ENCODE peak calls at places on chromosomes 2 and 18, in six cellular contexts. B, W, G, Z, F and Y are unnamed samples.

GRCh38 chr18:6561029-6561861 is 146.5 kb upstream of the L3MBTL4 start:
- DNase-seq in B (no peak), W (no peak), G (no peak), Z (no peak), F (peak; percentile 36), Y (peak; percentile 68)

GRCh38 chr2:2016912-2017311 is 272.6 kb upstream of the PXDN start:
- DNase-seq in B (no peak), W (no peak), G (no peak), Z (no peak), F (no peak), Y (no peak)

GRCh38 chr18:60684843-60685513 is 312.4 kb upstream of the MC4R start:
- DNase-seq in B (peak; percentile 2), W (no peak), G (peak; percentile 57), Z (no peak), F (no peak), Y (peak; percentile 37)

GRCh38 chr2:9780368-9781130 is 62.7 kb upstream of the TAF1B start:
- DNase-seq in B (no peak), W (no peak), G (no peak), Z (no peak), F (no peak), Y (peak; percentile 89)

GRCh38 chr18:35525795-35526475 is 28.2 kb upstream of the INO80C start:
- DNase-seq in B (no peak), W (no peak), G (no peak), Z (no peak), F (no peak), Y (peak; percentile 25)

GRCh38 chr2:101364878-101365277 is 22.4 kb downstream of the CREG2 start:
- DNase-seq in B (no peak), W (no peak), G (no peak), Z (no peak), F (no peak), Y (no peak)

GRCh38 chr2:115746151-115746550 is 1303.7 kb downstream of the DPP10 start:
- DNase-seq in B (no peak), W (no peak), G (no peak), Z (no peak), F (no peak), Y (no peak)

GRCh38 chr2:190343500-190344274 is at the start of gene INPP1:
- DNase-seq in B (no peak), W (peak; percentile 32), G (peak; percentile 79), Z (no peak), F (no peak), Y (peak; percentile 91)

GRCh38 chr2:113965644-113966043 is 75.8 kb downstream of the ACTR3 start:
- DNase-seq in B (peak; percentile 94), W (no peak), G (peak; percentile 66), Z (no peak), F (peak; percentile 35), Y (peak; percentile 61)

GRCh38 chr2:241804326-241805276 is 4.4 kb upstream of the NEU4 start:
- DNase-seq in B (peak; percentile 34), W (no peak), G (no peak), Z (no peak), F (peak; percentile 45), Y (peak; percentile 95)
- TF ChIP-seq MYC in B (no peak), W (no peak), G (no peak), Z (no peak), F (no peak), Y (no peak)

GRCh38 chr2:467101-467500 is 179.2 kb upstream of the ALKAL2 start:
- DNase-seq in B (no peak), W (no peak), G (no peak), Z (no peak), F (no peak), Y (no peak)

GRCh38 chr2:468631-469310 is 180.9 kb upstream of the ALKAL2 start:
- DNase-seq in B (no peak), W (no peak), G (no peak), Z (no peak), F (no peak), Y (no peak)

GRCh38 chr2:469521-469920 is 181.6 kb upstream of the ALKAL2 start:
- DNase-seq in B (no peak), W (no peak), G (no peak), Z (no peak), F (no peak), Y (no peak)

GRCh38 chr2:467892-468630 is 180.2 kb upstream of the ALKAL2 start:
- DNase-seq in B (no peak), W (no peak), G (no peak), Z (no peak), F (no peak), Y (no peak)

GRCh38 chr2:467543-467891 is 179.6 kb upstream of the ALKAL2 start:
- DNase-seq in B (no peak), W (no peak), G (no peak), Z (no peak), F (no peak), Y (peak; percentile 24)
- H3K4me3 ChIP-seq in B (no peak overlapping the region), W (no peak overlapping the region), G (no peak overlapping the region), Z (no peak overlapping the region), F (no peak overlapping the region), Y (no peak overlapping the region)

GRCh38 chr2:42786561-42787345 is 5.6 kb downstream of the HAAO start:
- DNase-seq in B (no peak), W (no peak), G (no peak), Z (no peak), F (no peak), Y (no peak)
- TF ChIP-seq MYC in B (peak; percentile 10), W (no peak), G (no peak), Z (no peak), F (no peak), Y (no peak)

GRCh38 chr18:26548144-26549102 is at the start of gene KCTD1:
- DNase-seq in B (peak; percentile 75), W (peak; percentile 74), G (peak; percentile 79), Z (no peak), F (no peak), Y (peak; percentile 86)

GRCh38 chr18:26547302-26548143 is 830 bp downstream of the KCTD1 start:
- DNase-seq in B (no peak), W (peak; percentile 44), G (peak; percentile 80), Z (no peak), F (no peak), Y (peak; percentile 6)

GRCh38 chr18:26545737-26546136 is 2.6 kb downstream of the KCTD1 start:
- DNase-seq in B (no peak), W (no peak), G (no peak), Z (no peak), F (no peak), Y (no peak)

GRCh38 chr18:26546170-26546874 is 2.0 kb downstream of the KCTD1 start:
- DNase-seq in B (no peak), W (no peak), G (peak; percentile 46), Z (no peak), F (no peak), Y (no peak)

GRCh38 chr18:26546875-26547301 is 1.5 kb downstream of the KCTD1 start:
- DNase-seq in B (no peak), W (no peak), G (no peak), Z (no peak), F (no peak), Y (no peak)
- H3K4me3 ChIP-seq in B (no peak overlapping the region), W (peak overlapping the region; percentile 91), G (peak overlapping the region; percentile 48), Z (peak overlapping the region; percentile 70), F (no peak overlapping the region), Y (no peak overlapping the region)

GRCh38 chr2:58010599-58010998 is 36.0 kb upstream of the VRK2 start:
- DNase-seq in B (peak; percentile 45), W (no peak), G (peak; percentile 50), Z (no peak), F (no peak), Y (no peak)
- TF ChIP-seq MYC in B (no peak), W (no peak), G (no peak), Z (no peak), F (no peak), Y (no peak)

GRCh38 chr18:26862084-26862483 is 3.4 kb downstream of the AQP4 start:
- DNase-seq in B (no peak), W (no peak), G (no peak), Z (no peak), F (no peak), Y (no peak)

GRCh38 chr18:26863122-26863879 is 2.2 kb downstream of the AQP4 start:
- DNase-seq in B (no peak), W (peak; percentile 15), G (no peak), Z (no peak), F (no peak), Y (no peak)

GRCh38 chr18:26863921-26864497 is 1.5 kb downstream of the AQP4 start:
- DNase-seq in B (no peak), W (no peak), G (no peak), Z (no peak), F (no peak), Y (no peak)

GRCh38 chr18:26865557-26865956 is at the start of gene AQP4:
- DNase-seq in B (no peak), W (no peak), G (no peak), Z (no peak), F (no peak), Y (no peak)

DNA sequence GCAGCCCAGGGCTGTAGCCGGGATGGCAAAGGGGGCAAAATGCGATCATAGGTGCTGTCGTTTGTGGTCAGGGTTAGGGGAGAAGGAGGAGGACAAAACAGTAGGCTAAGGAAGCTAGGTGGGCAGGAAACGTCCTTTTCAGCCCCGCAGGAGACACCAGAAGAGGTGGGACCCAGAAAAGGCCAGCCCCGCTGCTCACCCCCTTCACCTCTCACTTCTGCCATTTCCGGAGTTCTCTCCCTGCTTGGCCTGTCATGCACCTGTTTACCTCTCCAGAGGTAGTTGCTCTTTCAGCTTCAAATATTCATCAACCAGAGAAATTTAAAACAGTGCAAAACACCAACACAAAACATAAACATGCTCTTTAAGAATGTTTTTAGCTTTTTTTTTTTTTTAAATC is 849 bp downstream of the AQP4 start:
- DNase-seq in B (no peak), W (no peak), G (no peak), Z (no peak), F (no peak), Y (no peak)
- H3K4me3 ChIP-seq in B (no peak overlapping the region), W (no peak overlapping the region), G (no peak overlapping the region), Z (no peak overlapping the region), F (no peak overlapping the region), Y (no peak overlapping the region)

GRCh38 chr2:241110607-241111442 is 8.7 kb upstream of the MTERF4 start:
- DNase-seq in B (no peak), W (no peak), G (no peak), Z (no peak), F (no peak), Y (no peak)

GRCh38 chr2:241112592-241112991 is 10.5 kb upstream of the MTERF4 start:
- DNase-seq in B (no peak), W (no peak), G (no peak), Z (peak; percentile 82), F (no peak), Y (no peak)

GRCh38 chr2:241111443-241111810 is 9.3 kb upstream of the MTERF4 start:
- DNase-seq in B (no peak), W (no peak), G (no peak), Z (no peak), F (no peak), Y (no peak)

GRCh38 chr2:241110089-241110606 is 8.1 kb upstream of the MTERF4 start:
- DNase-seq in B (no peak), W (no peak), G (no peak), Z (no peak), F (no peak), Y (no peak)

GRCh38 chr2:241112046-241112445 is 10.0 kb upstream of the MTERF4 start:
- DNase-seq in B (no peak), W (no peak), G (no peak), Z (no peak), F (no peak), Y (no peak)
- TF ChIP-seq MYC in B (no peak), W (no peak), G (no peak), Z (no peak), F (no peak), Y (no peak)